ENCODE peak calls at places on chromosomes 12 and 14, in four cellular contexts. One of them, this sample, is unnamed.

GRCh38 chr14:98958048-98959031 is 313.7 kb downstream of the BCL11B start:
- DNase-seq in lower lobe of right lung: no peak
- DNase-seq in IMR-90: no peak
- DNase-seq in sigmoid colon: peak
- DNase-seq in this sample: no peak

GRCh38 chr12:76569685-76570604 is 10.4 kb upstream of the OSBPL8 start:
- DNase-seq in lower lobe of right lung: no peak
- DNase-seq in IMR-90: no peak
- DNase-seq in sigmoid colon: no peak
- DNase-seq in this sample: no peak

GRCh38 chr12:123165537-123165936 is 14.6 kb upstream of the PITPNM2 start:
- DNase-seq in lower lobe of right lung: no peak
- DNase-seq in IMR-90: no peak
- DNase-seq in sigmoid colon: no peak
- DNase-seq in this sample: no peak

GRCh38 chr12:110279976-110280783 is 867 bp upstream of the ATP2A2 start:
- DNase-seq in lower lobe of right lung: peak
- DNase-seq in IMR-90: peak
- DNase-seq in sigmoid colon: peak
- DNase-seq in this sample: no peak

GRCh38 chr14:50659327-50659974 is 8.7 kb downstream of the SAV1 start:
- DNase-seq in lower lobe of right lung: no peak
- DNase-seq in IMR-90: no peak
- DNase-seq in sigmoid colon: no peak
- DNase-seq in this sample: no peak

GRCh38 chr12:113063396-113064350 is 7.1 kb downstream of the DTX1 start:
- DNase-seq in lower lobe of right lung: no peak
- DNase-seq in IMR-90: no peak
- DNase-seq in sigmoid colon: no peak
- DNase-seq in this sample: peak

GRCh38 chr12:109716512-109717389 is 3.1 kb downstream of the FAM222A start:
- DNase-seq in lower lobe of right lung: no peak
- DNase-seq in IMR-90: peak
- DNase-seq in sigmoid colon: peak
- DNase-seq in this sample: no peak

GRCh38 chr12:42756841-42757661 is 167.5 kb upstream of the PRICKLE1 start:
- DNase-seq in lower lobe of right lung: no peak
- DNase-seq in IMR-90: peak
- DNase-seq in sigmoid colon: no peak
- DNase-seq in this sample: no peak

GRCh38 chr12:50862316-50862715 is 19.6 kb downstream of the TMPRSS12 start:
- DNase-seq in lower lobe of right lung: no peak
- DNase-seq in IMR-90: peak
- DNase-seq in sigmoid colon: no peak
- DNase-seq in this sample: no peak

GRCh38 chr14:102665665-102666064 is 73.2 kb downstream of the RCOR1 start:
- DNase-seq in lower lobe of right lung: no peak
- DNase-seq in IMR-90: no peak
- DNase-seq in sigmoid colon: no peak
- DNase-seq in this sample: no peak

GRCh38 chr12:109098671-109099070 is 1.3 kb downstream of the UNG start:
- DNase-seq in lower lobe of right lung: no peak
- DNase-seq in IMR-90: no peak
- DNase-seq in sigmoid colon: no peak
- DNase-seq in this sample: no peak

GRCh38 chr14:92473261-92473946 is 40.2 kb upstream of the RIN3 start:
- DNase-seq in lower lobe of right lung: no peak
- DNase-seq in IMR-90: peak
- DNase-seq in sigmoid colon: no peak
- DNase-seq in this sample: no peak

GRCh38 chr12:53866727-53867126 is 71.9 kb upstream of the HOXC13 start:
- DNase-seq in lower lobe of right lung: no peak
- DNase-seq in IMR-90: no peak
- DNase-seq in sigmoid colon: no peak
- DNase-seq in this sample: no peak

GRCh38 chr12:49332891-49333371 is 4.1 kb downstream of the C1QL4 start:
- DNase-seq in lower lobe of right lung: no peak
- DNase-seq in IMR-90: no peak
- DNase-seq in sigmoid colon: peak
- DNase-seq in this sample: no peak

GRCh38 chr12:116314477-116314876 is 37.0 kb upstream of the MED13L start:
- DNase-seq in lower lobe of right lung: no peak
- DNase-seq in IMR-90: no peak
- DNase-seq in sigmoid colon: no peak
- DNase-seq in this sample: no peak

GRCh38 chr12:124410354-124411175 is 115.7 kb downstream of the RFLNA start:
- DNase-seq in lower lobe of right lung: no peak
- DNase-seq in IMR-90: peak
- DNase-seq in sigmoid colon: no peak
- DNase-seq in this sample: no peak

GRCh38 chr14:38254565-38255407 is 1.1 kb downstream of the CLEC14A start:
- DNase-seq in lower lobe of right lung: no peak
- DNase-seq in IMR-90: no peak
- DNase-seq in sigmoid colon: no peak
- DNase-seq in this sample: peak

GRCh38 chr12:770474-770873 is 18.1 kb downstream of the WNK1 start:
- DNase-seq in lower lobe of right lung: no peak
- DNase-seq in IMR-90: no peak
- DNase-seq in sigmoid colon: no peak
- DNase-seq in this sample: no peak

GRCh38 chr12:94766397-94766796 is 116.0 kb upstream of the TMCC3 start:
- DNase-seq in lower lobe of right lung: no peak
- DNase-seq in IMR-90: no peak
- DNase-seq in sigmoid colon: no peak
- DNase-seq in this sample: no peak

GRCh38 chr14:104221636-104222375 is 83.4 kb downstream of the KIF26A start:
- DNase-seq in lower lobe of right lung: peak
- DNase-seq in IMR-90: no peak
- DNase-seq in sigmoid colon: peak
- DNase-seq in this sample: peak

GRCh38 chr14:80213602-80214001 is 2.3 kb upstream of the DIO2 start:
- DNase-seq in lower lobe of right lung: no peak
- DNase-seq in IMR-90: peak
- DNase-seq in sigmoid colon: no peak
- DNase-seq in this sample: no peak

GRCh38 chr14:30751646-30752416 is 122.5 kb upstream of the COCH start:
- DNase-seq in lower lobe of right lung: no peak
- DNase-seq in IMR-90: no peak
- DNase-seq in sigmoid colon: no peak
- DNase-seq in this sample: no peak

GRCh38 chr12:541676-542289 is 82.0 kb downstream of the B4GALNT3 start:
- DNase-seq in lower lobe of right lung: no peak
- DNase-seq in IMR-90: no peak
- DNase-seq in sigmoid colon: no peak
- DNase-seq in this sample: no peak

GRCh38 chr14:42192659-42193425 is 586.2 kb downstream of the LRFN5 start:
- DNase-seq in lower lobe of right lung: no peak
- DNase-seq in IMR-90: peak
- DNase-seq in sigmoid colon: no peak
- DNase-seq in this sample: no peak

GRCh38 chr12:34597548-34598351 is 575.5 kb downstream of the ALG10 start:
- DNase-seq in lower lobe of right lung: peak
- DNase-seq in IMR-90: no peak
- DNase-seq in sigmoid colon: peak
- DNase-seq in this sample: peak

GRCh38 chr12:111406474-111407370 is 999 bp downstream of the SH2B3 start:
- DNase-seq in lower lobe of right lung: peak
- DNase-seq in IMR-90: no peak
- DNase-seq in sigmoid colon: peak
- DNase-seq in this sample: peak

GRCh38 chr14:51224551-51224950 is 15.5 kb upstream of the TMX1 start:
- DNase-seq in lower lobe of right lung: no peak
- DNase-seq in IMR-90: peak
- DNase-seq in sigmoid colon: no peak
- DNase-seq in this sample: no peak

GRCh38 chr14:64000749-64001148 is 147.9 kb downstream of the SYNE2 start:
- DNase-seq in lower lobe of right lung: no peak
- DNase-seq in IMR-90: no peak
- DNase-seq in sigmoid colon: no peak
- DNase-seq in this sample: no peak

GRCh38 chr14:87813691-87814090 is 179.3 kb downstream of the GALC start:
- DNase-seq in lower lobe of right lung: no peak
- DNase-seq in IMR-90: no peak
- DNase-seq in sigmoid colon: no peak
- DNase-seq in this sample: no peak

GRCh38 chr12:21828111-21828775 is 53.7 kb upstream of the KCNJ8 start:
- DNase-seq in lower lobe of right lung: no peak
- DNase-seq in IMR-90: peak
- DNase-seq in sigmoid colon: no peak
- DNase-seq in this sample: no peak

GRCh38 chr14:104912053-104912452 is 12.6 kb upstream of the PLD4 start:
- DNase-seq in lower lobe of right lung: no peak
- DNase-seq in IMR-90: no peak
- DNase-seq in sigmoid colon: no peak
- DNase-seq in this sample: no peak

GRCh38 chr12:74689071-74689655 is 151.5 kb downstream of the ATXN7L3B start:
- DNase-seq in lower lobe of right lung: no peak
- DNase-seq in IMR-90: peak
- DNase-seq in sigmoid colon: no peak
- DNase-seq in this sample: no peak

GRCh38 chr12:104870797-104871196 is 87.3 kb downstream of the SLC41A2 start:
- DNase-seq in lower lobe of right lung: no peak
- DNase-seq in IMR-90: no peak
- DNase-seq in sigmoid colon: no peak
- DNase-seq in this sample: no peak

GRCh38 chr12:84624601-84625000 is 288.0 kb downstream of the SLC6A15 start:
- DNase-seq in lower lobe of right lung: no peak
- DNase-seq in IMR-90: no peak
- DNase-seq in sigmoid colon: no peak
- DNase-seq in this sample: no peak

GRCh38 chr12:84619053-84619452 is 293.5 kb downstream of the SLC6A15 start:
- DNase-seq in lower lobe of right lung: no peak
- DNase-seq in IMR-90: no peak
- DNase-seq in sigmoid colon: no peak
- DNase-seq in this sample: no peak
- TF ChIP-seq CTCF in lower lobe of right lung: no peak
- TF ChIP-seq CTCF in IMR-90: peak
- TF ChIP-seq CTCF in sigmoid colon: no peak
- TF ChIP-seq CTCF in this sample: no peak

GRCh38 chr12:107145397-107145796 is 52.0 kb upstream of the CRY1 start:
- DNase-seq in lower lobe of right lung: no peak
- DNase-seq in IMR-90: peak
- DNase-seq in sigmoid colon: no peak
- DNase-seq in this sample: no peak

GRCh38 chr12:107152331-107152730 is 59.0 kb upstream of the CRY1 start:
- DNase-seq in lower lobe of right lung: no peak
- DNase-seq in IMR-90: peak
- DNase-seq in sigmoid colon: no peak
- DNase-seq in this sample: no peak

GRCh38 chr12:107144990-107145389 is 51.6 kb upstream of the CRY1 start:
- DNase-seq in lower lobe of right lung: no peak
- DNase-seq in IMR-90: no peak
- DNase-seq in sigmoid colon: no peak
- DNase-seq in this sample: no peak

GRCh38 chr12:107148105-107148504 is 54.8 kb upstream of the CRY1 start:
- DNase-seq in lower lobe of right lung: no peak
- DNase-seq in IMR-90: no peak
- DNase-seq in sigmoid colon: no peak
- DNase-seq in this sample: no peak
- TF ChIP-seq CTCF in lower lobe of right lung: no peak
- TF ChIP-seq CTCF in IMR-90: no peak
- TF ChIP-seq CTCF in sigmoid colon: no peak
- TF ChIP-seq CTCF in this sample: no peak

GRCh38 chr12:3964404-3964803 is 91.2 kb upstream of the PARP11 start:
- DNase-seq in lower lobe of right lung: no peak
- DNase-seq in IMR-90: no peak
- DNase-seq in sigmoid colon: no peak
- DNase-seq in this sample: no peak
- TF ChIP-seq CTCF in lower lobe of right lung: peak
- TF ChIP-seq CTCF in IMR-90: no peak
- TF ChIP-seq CTCF in sigmoid colon: no peak
- TF ChIP-seq CTCF in this sample: peak

GRCh38 chr14:36605506-36605857 is 23.1 kb upstream of the NKX2-8 start:
- DNase-seq in lower lobe of right lung: no peak
- DNase-seq in IMR-90: no peak
- DNase-seq in sigmoid colon: no peak
- DNase-seq in this sample: no peak
- TF ChIP-seq CTCF in lower lobe of right lung: no peak
- TF ChIP-seq CTCF in IMR-90: no peak
- TF ChIP-seq CTCF in sigmoid colon: no peak
- TF ChIP-seq CTCF in this sample: no peak

GRCh38 chr14:71863049-71863448 is 69.2 kb upstream of the RGS6 start:
- DNase-seq in lower lobe of right lung: no peak
- DNase-seq in IMR-90: no peak
- DNase-seq in sigmoid colon: no peak
- DNase-seq in this sample: no peak
- TF ChIP-seq CTCF in lower lobe of right lung: no peak
- TF ChIP-seq CTCF in IMR-90: peak
- TF ChIP-seq CTCF in sigmoid colon: no peak
- TF ChIP-seq CTCF in this sample: no peak

GRCh38 chr12:18476866-18477265 is 215.5 kb downstream of the PIK3C2G start:
- DNase-seq in lower lobe of right lung: no peak
- DNase-seq in IMR-90: no peak
- DNase-seq in sigmoid colon: no peak
- DNase-seq in this sample: no peak

GRCh38 chr12:18483723-18484325 is 222.5 kb downstream of the PIK3C2G start:
- DNase-seq in lower lobe of right lung: no peak
- DNase-seq in IMR-90: no peak
- DNase-seq in sigmoid colon: no peak
- DNase-seq in this sample: no peak

GRCh38 chr12:18479266-18479665 is 217.9 kb downstream of the PIK3C2G start:
- DNase-seq in lower lobe of right lung: no peak
- DNase-seq in IMR-90: no peak
- DNase-seq in sigmoid colon: no peak
- DNase-seq in this sample: no peak

GRCh38 chr12:18482601-18483120 is 221.3 kb downstream of the PIK3C2G start:
- DNase-seq in lower lobe of right lung: no peak
- DNase-seq in IMR-90: no peak
- DNase-seq in sigmoid colon: no peak
- DNase-seq in this sample: no peak
- TF ChIP-seq CTCF in lower lobe of right lung: no peak
- TF ChIP-seq CTCF in IMR-90: no peak
- TF ChIP-seq CTCF in sigmoid colon: no peak
- TF ChIP-seq CTCF in this sample: no peak

GRCh38 chr12:114166360-114166759 is 200.2 kb upstream of the RBM19 start:
- DNase-seq in lower lobe of right lung: no peak
- DNase-seq in IMR-90: peak
- DNase-seq in sigmoid colon: no peak
- DNase-seq in this sample: no peak
- TF ChIP-seq CTCF in lower lobe of right lung: peak
- TF ChIP-seq CTCF in IMR-90: peak
- TF ChIP-seq CTCF in sigmoid colon: no peak
- TF ChIP-seq CTCF in this sample: no peak